ENCODE peak calls at places on chromosomes 12 and 14, in eight cellular contexts. V, Q, R, I, K, F, O and X are unnamed samples.

GRCh38 chr12:105705765-105706164 is 375.3 kb downstream of the C12orf75 start:
- DNase-seq in O (no peak), R (peak; percentile 71), Q (peak; percentile 61), F (peak; percentile 27), V (peak; percentile 67), I (no peak), K (peak; percentile 79), X (no peak)

GRCh38 chr12:24901975-24902461 is 46.9 kb downstream of the BCAT1 start:
- DNase-seq in Q (no peak), O (no peak), I (no peak), F (no peak), K (no peak), V (no peak), R (no peak), X (no peak)

GRCh38 chr12:117313906-117314305 is 47.5 kb downstream of the NOS1 start:
- DNase-seq in O (no peak), K (no peak), I (no peak), Q (no peak), R (no peak), V (no peak), F (no peak), X (no peak)

GRCh38 chr12:105470601-105471000 is 140.1 kb downstream of the C12orf75 start:
- DNase-seq in F (no peak), K (no peak), O (no peak), R (no peak), Q (no peak), I (no peak), V (no peak), X (no peak)

GRCh38 chr14:68922886-68923285 is 56.2 kb downstream of the ACTN1 start:
- DNase-seq in Q (no peak), I (no peak), V (no peak), R (no peak), F (no peak), O (no peak), K (no peak), X (no peak)

GRCh38 chr12:25767613-25768012 is 190.9 kb upstream of the RASSF8 start:
- DNase-seq in R (no peak), I (no peak), K (peak; percentile 74), F (no peak), O (no peak), Q (peak; percentile 79), V (peak; percentile 77), X (no peak)

GRCh38 chr14:49617846-49618519 is 2.4 kb downstream of the RPL36AL start:
- DNase-seq in I (no peak), F (no peak), O (no peak), K (no peak), Q (no peak), V (no peak), R (no peak), X (no peak)

GRCh38 chr12:56115329-56115728 is 1.1 kb upstream of the RPL41 start:
- DNase-seq in F (no peak), I (no peak), V (peak; percentile 19), Q (peak; percentile 23), R (no peak), O (no peak), K (peak; percentile 20), X (no peak)

GRCh38 chr14:71582705-71583104 is 349.5 kb upstream of the RGS6 start:
- DNase-seq in R (no peak), Q (no peak), I (no peak), K (peak; percentile 54), F (no peak), O (no peak), V (peak; percentile 86), X (no peak)

GRCh38 chr14:67526181-67526580 is 6.9 kb upstream of the PLEKHH1 start:
- DNase-seq in V (no peak), K (no peak), R (no peak), F (no peak), Q (no peak), I (no peak), O (no peak), X (no peak)

GRCh38 chr12:22858849-22859569 is 234.0 kb downstream of the ETNK1 start:
- DNase-seq in R (no peak), V (peak; percentile 16), F (no peak), Q (peak; percentile 5), K (peak; percentile 76), O (no peak), I (no peak), X (no peak)

GRCh38 chr12:68813242-68813593 is 5.2 kb downstream of the MDM2 start:
- DNase-seq in R (no peak), V (no peak), I (no peak), F (no peak), O (no peak), Q (no peak), K (no peak), X (no peak)

GRCh38 chr14:60649815-60650381 is 621 bp upstream of the SIX1 start:
- DNase-seq in I (no peak), K (peak; percentile 43), Q (peak; percentile 62), V (peak; percentile 60), F (no peak), R (no peak), O (no peak), X (no peak)

GRCh38 chr14:103718572-103718971 is 3.0 kb downstream of the ZFYVE21 start:
- DNase-seq in V (peak; percentile 87), O (no peak), K (peak; percentile 91), R (no peak), Q (no peak), I (no peak), F (no peak), X (no peak)

GRCh38 chr12:57609781-57610552 is 1.3 kb upstream of the ARHGEF25 start:
- DNase-seq in O (no peak), F (peak; percentile 72), K (no peak), I (peak; percentile 56), Q (no peak), V (no peak), R (no peak), X (no peak)

GRCh38 chr12:49810159-49810459 is 18.1 kb downstream of the NCKAP5L start:
- DNase-seq in I (no peak), F (no peak), V (no peak), K (no peak), O (no peak), R (no peak), Q (no peak), X (no peak)
- H3K4me1 ChIP-seq in I (peaks cover 75% of the 10 kb centered on the region), F (no peaks in the 10 kb centered on the region), V (peaks cover 18% of the 10 kb centered on the region), K (peaks cover 10% of the 10 kb centered on the region), O (no peaks in the 10 kb centered on the region), R (peaks cover 52% of the 10 kb centered on the region), Q (no peaks in the 10 kb centered on the region), X (no peaks in the 10 kb centered on the region)

GRCh38 chr12:124368421-124369032 is 73.6 kb downstream of the RFLNA start:
- DNase-seq in Q (no peak), I (no peak), V (no peak), O (no peak), F (no peak), R (no peak), K (no peak), X (no peak)

GRCh38 chr12:124369055-124369900 is 74.4 kb downstream of the RFLNA start:
- DNase-seq in V (peak; percentile 92), Q (peak; percentile 81), F (peak; percentile 96), R (peak; percentile 94), K (peak; percentile 97), I (peak; percentile 92), O (no peak), X (no peak)

GRCh38 chr12:124370851-124371250 is 76.0 kb downstream of the RFLNA start:
- DNase-seq in V (no peak), I (no peak), Q (no peak), K (no peak), R (no peak), F (no peak), O (no peak), X (no peak)

GRCh38 chr12:124370384-124370783 is 75.5 kb downstream of the RFLNA start:
- DNase-seq in Q (no peak), K (no peak), O (no peak), R (no peak), V (no peak), F (peak; percentile 52), I (no peak), X (no peak)

GRCh38 chr12:124369901-124370378 is 75.0 kb downstream of the RFLNA start:
- DNase-seq in O (no peak), F (peak; percentile 88), R (peak; percentile 84), K (no peak), I (no peak), Q (no peak), V (no peak), X (no peak)
- H3K27ac ChIP-seq in O (no peak overlapping the region), F (peak overlapping the region; percentile 89), R (peak overlapping the region; percentile 92), K (peak overlapping the region; percentile 78), I (peak overlapping the region; percentile 97), Q (peak overlapping the region; percentile 74), V (peak overlapping the region; percentile 90), X (no peak overlapping the region)

GRCh38 chr12:12528361-12529092 is 34.1 kb downstream of the DUSP16 start:
- DNase-seq in K (no peak), V (no peak), I (no peak), R (no peak), Q (no peak), O (no peak), F (no peak), X (no peak)
- H3K4me1 ChIP-seq in K (no peaks in the 10 kb centered on the region), V (peaks cover 4% of the 10 kb centered on the region), I (peaks cover 48% of the 10 kb centered on the region), R (peaks cover 29% of the 10 kb centered on the region), Q (no peaks in the 10 kb centered on the region), O (peaks cover 28% of the 10 kb centered on the region), F (peaks cover 21% of the 10 kb centered on the region), X (peaks cover 61% of the 10 kb centered on the region)

GRCh38 chr12:110198386-110198785 is 74.2 kb downstream of the IFT81 start:
- DNase-seq in V (peak; percentile 27), Q (no peak), I (no peak), O (no peak), R (no peak), K (no peak), F (no peak), X (no peak)

GRCh38 chr12:110197003-110197402 is 72.8 kb downstream of the IFT81 start:
- DNase-seq in I (no peak), F (no peak), R (no peak), O (no peak), V (no peak), Q (no peak), K (no peak), X (no peak)

GRCh38 chr12:110201995-110202394 is 77.8 kb downstream of the IFT81 start:
- DNase-seq in I (no peak), Q (no peak), O (no peak), V (no peak), F (no peak), R (no peak), K (no peak), X (no peak)

GRCh38 chr12:110200124-110200417 is 75.9 kb downstream of the IFT81 start:
- DNase-seq in V (peak; percentile 15), F (no peak), R (no peak), K (peak; percentile 20), I (no peak), Q (peak; percentile 52), O (no peak), X (no peak)

DNA sequence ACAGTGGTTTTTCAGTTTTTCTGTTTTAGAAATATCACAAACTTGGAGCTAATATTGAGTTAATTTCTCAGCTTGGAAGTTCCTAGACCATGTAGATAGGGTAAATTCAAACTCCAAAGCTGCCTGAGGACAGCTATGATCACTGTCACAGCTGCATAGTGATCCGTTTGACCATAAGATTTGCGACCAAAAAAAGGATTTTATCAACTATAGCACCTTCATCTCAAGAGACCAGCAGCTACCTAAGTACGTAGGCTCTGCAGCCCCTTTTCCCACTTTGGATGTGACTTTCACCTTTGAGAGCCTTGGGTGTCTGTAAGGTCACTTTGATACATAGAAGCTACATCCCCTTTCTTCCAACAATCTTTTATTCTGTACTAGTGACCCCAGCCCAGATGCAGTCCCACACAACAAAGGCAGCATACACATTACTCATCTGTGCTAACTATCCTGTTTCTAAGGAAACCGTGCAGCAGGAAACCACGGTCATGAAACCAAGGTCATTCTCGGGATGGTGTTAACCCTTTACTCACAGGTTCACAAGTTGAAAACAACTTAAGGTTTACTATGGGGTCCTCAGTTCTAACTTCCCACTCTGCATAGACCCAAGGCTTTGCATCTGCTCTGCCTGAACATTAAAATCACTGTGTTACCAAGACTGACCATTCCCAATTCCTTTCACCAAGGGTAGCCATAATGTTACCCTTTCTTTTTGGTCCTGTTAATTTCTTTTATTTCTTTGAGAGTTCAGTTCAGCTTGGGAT is 75.4 kb downstream of the IFT81 start:
- DNase-seq in Q (peak; percentile 30), O (no peak), K (peak; percentile 65), V (peak; percentile 78), F (peak; percentile 55), I (no peak), R (no peak), X (peak; percentile 46)
- H3K27ac ChIP-seq in Q (no peak overlapping the region), O (no peak overlapping the region), K (peak overlapping the region; percentile 43), V (no peak overlapping the region), F (peak overlapping the region; percentile 85), I (no peak overlapping the region), R (no peak overlapping the region), X (no peak overlapping the region)